ENCODE peak calls at places on chromosomes 7 and 10, in six cellular contexts. H is hypothalamus; J is heart left ventricle; W is activated CD4-positive, CD25-positive, alpha-beta regulatory T cell treated with anti-CD3 and anti-CD28 coated beads, Interleukin-2, amount 50 U/mL, for 72 hours; Y is stimulated activated CD8-positive, alpha-beta memory T cell treated with anti-CD3 and anti-CD28 coated beads, Interleukin-15, amount 100 ng/mL, for 24 hours; I is NCI-H1092. C is an unnamed sample.

GRCh38 chr7:63092951-63093350 is 905.7 kb upstream of the ZNF722 start:
- DNase-seq in W (no peak), J (no peak), I (no peak), Y (no peak), H (no peak), C (no peak)

GRCh38 chr7:76262683-76263402 is 39.6 kb upstream of the HSPB1 start:
- DNase-seq in Y (no peak), I (peak), H (peak), J (no peak), W (no peak), C (peak)

GRCh38 chr10:99694171-99694570 is 34.9 kb downstream of the ENTPD7 start:
- DNase-seq in W (no peak), H (no peak), Y (no peak), J (no peak), I (no peak), C (no peak)

GRCh38 chr7:151123485-151124204 is 37.4 kb downstream of the AGAP3 start:
- DNase-seq in J (peak), Y (peak), I (peak), W (peak), H (peak), C (peak)

GRCh38 chr7:133528796-133529195 is 275.9 kb downstream of the EXOC4 start:
- DNase-seq in W (no peak), H (no peak), J (no peak), I (no peak), Y (no peak), C (no peak)

GRCh38 chr10:70360215-70360614 is 22.2 kb downstream of the LRRC20 start:
- DNase-seq in J (no peak), W (no peak), H (no peak), I (no peak), Y (no peak), C (no peak)

GRCh38 chr10:45001382-45002148 is 842 bp downstream of the ZNF22 start:
- DNase-seq in H (no peak), J (peak), I (peak), Y (no peak), W (peak), C (peak)

GRCh38 chr10:14571866-14572507 is 202.7 kb downstream of the FAM107B start:
- DNase-seq in H (no peak), J (no peak), I (no peak), Y (no peak), W (no peak), C (peak)

GRCh38 chr7:82548141-82548688 is 104.6 kb upstream of the CACNA2D1 start:
- DNase-seq in H (no peak), I (no peak), Y (no peak), J (no peak), W (no peak), C (no peak)

GRCh38 chr10:30384791-30385201 is 35.7 kb upstream of the MTPAP start:
- DNase-seq in H (no peak), W (no peak), J (no peak), I (no peak), Y (no peak), C (no peak)

GRCh38 chr10:6069101-6069931 is 7.1 kb upstream of the IL2RA start:
- DNase-seq in J (no peak), W (no peak), I (no peak), Y (no peak), H (no peak), C (no peak)

GRCh38 chr7:149716007-149716931 is 57.1 kb downstream of the ZNF467 start:
- DNase-seq in Y (no peak), J (no peak), W (no peak), H (no peak), I (no peak), C (no peak)

GRCh38 chr7:65820287-65820950 is 52.5 kb upstream of the VKORC1L1 start:
- DNase-seq in Y (no peak), J (no peak), W (no peak), H (no peak), I (no peak), C (no peak)

GRCh38 chr7:2276107-2276506 is 34.1 kb downstream of the NUDT1 start:
- DNase-seq in I (no peak), Y (no peak), J (peak), H (no peak), W (no peak), C (no peak)

GRCh38 chr7:90773269-90773668 is 177.1 kb downstream of the CDK14 start:
- DNase-seq in H (no peak), Y (no peak), J (no peak), W (no peak), I (no peak), C (no peak)

GRCh38 chr10:91194497-91195179 is 25.8 kb upstream of the PCGF5 start:
- DNase-seq in I (no peak), Y (no peak), J (no peak), W (no peak), H (no peak), C (no peak)

GRCh38 chr10:61272781-61273180 is 180.4 kb downstream of the TMEM26 start:
- DNase-seq in H (no peak), Y (no peak), W (no peak), I (no peak), J (no peak), C (no peak)

GRCh38 chr10:5013385-5013784 is 9.7 kb upstream of the AKR1C2 start:
- DNase-seq in Y (no peak), J (no peak), W (no peak), I (no peak), H (no peak), C (no peak)

GRCh38 chr10:103350175-103350521 is 792 bp downstream of the PCGF6 start:
- DNase-seq in I (no peak), Y (no peak), J (no peak), H (no peak), W (no peak), C (no peak)

GRCh38 chr7:35648367-35648766 is 46.6 kb downstream of the HERPUD2 start:
- DNase-seq in W (no peak), I (no peak), J (no peak), H (no peak), Y (no peak), C (no peak)

GRCh38 chr10:22623624-22624263 is 90.6 kb downstream of the PIP4K2A start:
- DNase-seq in W (no peak), H (no peak), Y (no peak), J (no peak), I (no peak), C (no peak)

C was measured in mucosa of gallbladder.